ENCODE peak calls at places on chromosome 19, in six cellular contexts. Y is AG10803; R is GM12865; I is CD8-positive, alpha-beta T cell; X is CD4-positive, alpha-beta T cell; Q is cardiac fibroblast. G is an unnamed sample.

GRCh38 chr19:45554481-45554880 is 30.1 kb downstream of the OPA3 start:
- DNase-seq in Y (no peak), R (no peak), I (no peak), X (no peak), Q (no peak), G (no peak)

GRCh38 chr19:23075031-23075733 is 41.6 kb upstream of the ZNF730 start:
- DNase-seq in Y (peak; percentile 46), R (peak; percentile 56), I (no peak), X (no peak), Q (peak; percentile 73), G (no peak)

GRCh38 chr19:38044267-38045111 is 137.5 kb downstream of the SIPA1L3 start:
- DNase-seq in Y (no peak), R (peak; percentile 29), I (no peak), X (no peak), Q (peak; percentile 39), G (no peak)

GRCh38 chr19:6014551-6015135 is 36.7 kb upstream of the RANBP3 start:
- DNase-seq in Y (no peak), R (no peak), I (no peak), X (no peak), Q (no peak), G (no peak)

GRCh38 chr19:58336820-58337219 is 10.0 kb downstream of the ZSCAN22 start:
- DNase-seq in Y (no peak), R (no peak), I (no peak), X (no peak), Q (no peak), G (no peak)

GRCh38 chr19:2532252-2533071 is 56.5 kb downstream of the GADD45B start:
- DNase-seq in Y (peak; percentile 96), R (no peak), I (no peak), X (no peak), Q (peak; percentile 96), G (no peak)

GRCh38 chr19:55645512-55645881 is 2.0 kb downstream of the ZNF581 start:
- DNase-seq in Y (no peak), R (no peak), I (no peak), X (no peak), Q (no peak), G (no peak)

GRCh38 chr19:39386557-39386956 is 4.3 kb downstream of the PAF1 start:
- DNase-seq in Y (no peak), R (no peak), I (no peak), X (no peak), Q (no peak), G (no peak)

GRCh38 chr19:4636151-4636717 is 3.1 kb upstream of the TNFAIP8L1 start:
- DNase-seq in Y (peak; percentile 35), R (peak; percentile 68), I (peak; percentile 70), X (peak; percentile 65), Q (peak; percentile 68), G (peak; percentile 61)

GRCh38 chr19:13051581-13052165 is 51.0 kb downstream of the LYL1 start:
- DNase-seq in Y (no peak), R (peak; percentile 18), I (no peak), X (no peak), Q (peak; percentile 52), G (no peak)

GRCh38 chr19:33388231-33388816 is 14.8 kb downstream of the CEBPG start:
- DNase-seq in Y (peak; percentile 46), R (no peak), I (no peak), X (no peak), Q (no peak), G (no peak)

GRCh38 chr19:33348301-33349010 is 25.1 kb upstream of the CEBPG start:
- DNase-seq in Y (peak; percentile 6), R (no peak), I (no peak), X (no peak), Q (peak; percentile 39), G (no peak)

GRCh38 chr19:18919895-18920204 is 335 bp downstream of the DDX49 start:
- DNase-seq in Y (peak; percentile 8), R (no peak), I (no peak), X (no peak), Q (no peak), G (no peak)

GRCh38 chr19:18913466-18913865 is 5.7 kb downstream of the COPE start:
- DNase-seq in Y (no peak), R (no peak), I (no peak), X (no peak), Q (no peak), G (peak; percentile 30)

GRCh38 chr19:18919086-18919894 is at the start of the genes COPE and DDX49:
- DNase-seq in Y (peak; percentile 100), R (peak; percentile 100), I (peak; percentile 94), X (peak; percentile 97), Q (peak; percentile 100), G (peak; percentile 99)

GRCh38 chr19:18912933-18913332 is 6.3 kb downstream of the COPE start:
- DNase-seq in Y (no peak), R (no peak), I (no peak), X (no peak), Q (no peak), G (no peak)

GRCh38 chr19:18915639-18916038 is 3.5 kb downstream of the COPE start:
- DNase-seq in Y (peak; percentile 55), R (peak; percentile 69), I (no peak), X (no peak), Q (peak; percentile 56), G (no peak)
- TF ChIP-seq CTCF in Y (peak; percentile 44), R (peak; percentile 31), I (no peak), X (no peak), Q (no peak), G (peak; percentile 38)

DNA sequence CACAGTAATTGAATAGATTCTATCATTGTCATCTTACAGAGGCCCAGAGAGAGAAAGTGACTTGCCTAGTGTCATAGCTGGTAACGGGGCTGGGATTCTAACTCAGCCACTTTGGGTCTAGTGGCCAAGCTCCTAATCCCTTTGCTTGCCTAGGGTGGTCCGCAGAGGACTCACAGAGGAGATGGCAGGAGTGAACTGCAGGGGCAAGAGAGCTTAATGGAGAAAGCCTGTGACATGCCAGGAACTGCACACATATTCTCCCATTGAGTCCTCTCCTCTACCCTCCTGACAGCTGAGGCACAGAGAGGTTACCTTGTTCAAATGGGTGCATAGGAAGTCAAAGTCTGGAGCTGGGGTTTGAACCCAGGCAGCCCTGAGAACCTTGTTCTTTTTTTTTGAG is 2.7 kb downstream of the LSR start:
- DNase-seq in Y (no peak), R (no peak), I (no peak), X (no peak), Q (no peak), G (no peak)
- TF ChIP-seq CTCF in Y (no peak), R (no peak), I (no peak), X (no peak), Q (no peak), G (no peak)

GRCh38 chr19:14686411-14686810 is 3.4 kb upstream of the ZNF333 start:
- DNase-seq in Y (peak; percentile 3), R (peak; percentile 66), I (no peak), X (no peak), Q (peak; percentile 27), G (no peak)
- TF ChIP-seq CTCF in Y (peak; percentile 31), R (no peak), I (peak; percentile 51), X (peak; percentile 66), Q (peak; percentile 21), G (peak; percentile 76)

GRCh38 chr19:30690935-30691505 is 318.8 kb downstream of the ZNF536 start:
- DNase-seq in Y (no peak), R (no peak), I (no peak), X (no peak), Q (no peak), G (no peak)

GRCh38 chr19:30690525-30690924 is 318.3 kb downstream of the ZNF536 start:
- DNase-seq in Y (no peak), R (no peak), I (no peak), X (no peak), Q (no peak), G (no peak)

GRCh38 chr19:30693179-30693578 is 321.0 kb downstream of the ZNF536 start:
- DNase-seq in Y (peak; percentile 10), R (no peak), I (no peak), X (no peak), Q (no peak), G (no peak)

GRCh38 chr19:30692517-30692870 is 320.3 kb downstream of the ZNF536 start:
- DNase-seq in Y (peak; percentile 45), R (no peak), I (no peak), X (no peak), Q (peak; percentile 1), G (no peak)

GRCh38 chr19:30691767-30692516 is 319.8 kb downstream of the ZNF536 start:
- DNase-seq in Y (no peak), R (no peak), I (no peak), X (no peak), Q (no peak), G (no peak)
- TF ChIP-seq CTCF in Y (no peak), R (no peak), I (no peak), X (no peak), Q (no peak), G (no peak)

DNA sequence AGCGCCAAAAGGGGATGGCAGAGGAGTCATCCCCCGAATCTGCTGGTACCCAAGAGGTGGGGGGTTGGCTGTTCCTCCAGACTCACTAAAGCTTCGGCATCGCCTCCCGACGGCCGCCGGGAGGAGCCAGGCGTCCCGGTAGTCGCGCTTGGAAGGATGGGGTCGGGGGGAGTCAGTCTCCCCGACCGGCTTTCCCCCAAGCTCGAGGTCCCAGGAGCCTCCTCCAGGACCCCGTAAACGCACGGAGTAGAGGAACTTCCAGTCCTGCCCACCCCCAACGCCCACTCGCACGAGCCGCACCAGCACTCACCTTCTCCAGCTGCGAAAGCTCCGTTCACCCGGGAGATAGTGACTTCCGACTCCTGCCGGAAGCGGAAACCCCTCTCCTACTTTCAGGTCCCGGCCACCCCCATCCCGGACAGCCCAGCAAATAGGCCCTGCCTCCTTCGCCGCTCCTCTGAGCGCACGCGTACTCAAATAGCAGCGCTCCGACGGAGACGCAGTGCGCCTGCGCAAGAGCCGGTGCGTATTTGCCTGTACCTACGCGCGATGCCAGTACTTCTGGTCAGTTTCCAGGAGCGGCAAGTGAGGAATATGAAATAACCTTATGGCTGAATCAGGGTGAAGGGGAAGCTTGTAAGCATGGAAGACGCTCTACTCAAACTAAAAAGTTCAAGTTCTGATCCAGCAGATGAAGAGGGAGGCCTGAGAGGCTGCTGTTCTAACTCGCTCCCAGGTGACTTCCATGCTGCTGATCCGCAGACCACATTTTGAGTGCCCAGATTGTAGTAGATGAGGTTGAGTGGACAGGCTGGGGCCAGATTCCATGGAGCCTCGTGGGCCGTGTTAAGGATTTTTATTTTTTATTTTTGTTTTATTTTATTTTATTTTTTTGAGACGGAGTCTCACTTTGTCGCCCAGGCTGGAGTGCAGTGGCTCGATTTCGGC is at the start of gene ELOF1:
- DNase-seq in Y (peak; percentile 97), R (peak; percentile 99), I (peak; percentile 95), X (peak; percentile 93), Q (peak; percentile 99), G (peak; percentile 98)
- TF ChIP-seq CTCF in Y (peak; percentile 33), R (no peak), I (no peak), X (no peak), Q (peak; percentile 24), G (no peak)

GRCh38 chr19:52622261-52622660 is 15.9 kb downstream of the ZNF83 start:
- DNase-seq in Y (no peak), R (no peak), I (no peak), X (no peak), Q (no peak), G (no peak)
- TF ChIP-seq CTCF in Y (no peak), R (no peak), I (no peak), X (no peak), Q (no peak), G (no peak)